ENCODE peak calls at places on chromosome 4, in five cellular contexts. H is HepG2, G is IMR-90, M is K562, Z is HCT116. S is an unnamed sample.

GRCh38 chr4:88674565-88674964 is 23.1 kb downstream of the NAP1L5 start:
- DNase-seq in G (peak; percentile 70), H (no peak), Z (no peak), M (no peak), S (no peak)

GRCh38 chr4:77599378-77599777 is 6.2 kb upstream of the CXCL13 start:
- DNase-seq in G (peak; percentile 41), Z (peak; percentile 53), H (peak; percentile 30), M (peak; percentile 35), S (peak; percentile 37)

GRCh38 chr4:2935762-2936743 is 27.2 kb downstream of the NOP14 start:
- DNase-seq in G (no peak), Z (peak; percentile 69), H (no peak), M (peak; percentile 81), S (no peak)

GRCh38 chr4:27350161-27350560 is 489.5 kb downstream of the STIM2 start:
- DNase-seq in M (peak; percentile 39), Z (peak; percentile 37), G (no peak), H (no peak), S (peak; percentile 3)

GRCh38 chr4:139736661-139737060 is 71.0 kb downstream of the MGST2 start:
- DNase-seq in G (no peak), H (no peak), M (no peak), Z (no peak), S (no peak)

GRCh38 chr4:142396279-142396678 is 449.8 kb downstream of the INPP4B start:
- DNase-seq in G (peak; percentile 36), H (no peak), M (no peak), Z (no peak), S (peak; percentile 42)

GRCh38 chr4:154807042-154807630 is 26.1 kb downstream of the RBM46 start:
- DNase-seq in H (peak; percentile 4), Z (peak; percentile 34), M (peak; percentile 20), G (peak; percentile 54), S (peak; percentile 61)

GRCh38 chr4:53586121-53586816 is 5.0 kb downstream of the LNX1 start:
- DNase-seq in M (no peak), G (peak; percentile 99), H (no peak), Z (no peak), S (no peak)

GRCh38 chr4:32133141-32133540 is 1413.0 kb downstream of the PCDH7 start:
- DNase-seq in Z (no peak), M (no peak), G (no peak), H (no peak), S (no peak)

GRCh38 chr4:107993969-107994368 is 4.3 kb downstream of the HADH start:
- DNase-seq in G (no peak), Z (no peak), M (no peak), H (no peak), S (no peak)

GRCh38 chr4:107994894-107995293 is 5.2 kb downstream of the HADH start:
- DNase-seq in M (peak; percentile 73), G (no peak), H (no peak), Z (no peak), S (no peak)

GRCh38 chr4:107999932-108000539 is 10.3 kb downstream of the HADH start:
- DNase-seq in M (no peak), G (no peak), H (no peak), Z (no peak), S (no peak)

GRCh38 chr4:107997794-107998193 is 8.1 kb downstream of the HADH start:
- DNase-seq in M (no peak), G (no peak), H (no peak), Z (no peak), S (no peak)

GRCh38 chr4:107997001-107997788 is 7.5 kb downstream of the HADH start:
- DNase-seq in G (peak; percentile 81), Z (no peak), H (no peak), M (no peak), S (no peak)
- TF ChIP-seq POLR2A in G (no peak), Z (no peak), H (no peak), M (no peak), S (no peak)

DNA sequence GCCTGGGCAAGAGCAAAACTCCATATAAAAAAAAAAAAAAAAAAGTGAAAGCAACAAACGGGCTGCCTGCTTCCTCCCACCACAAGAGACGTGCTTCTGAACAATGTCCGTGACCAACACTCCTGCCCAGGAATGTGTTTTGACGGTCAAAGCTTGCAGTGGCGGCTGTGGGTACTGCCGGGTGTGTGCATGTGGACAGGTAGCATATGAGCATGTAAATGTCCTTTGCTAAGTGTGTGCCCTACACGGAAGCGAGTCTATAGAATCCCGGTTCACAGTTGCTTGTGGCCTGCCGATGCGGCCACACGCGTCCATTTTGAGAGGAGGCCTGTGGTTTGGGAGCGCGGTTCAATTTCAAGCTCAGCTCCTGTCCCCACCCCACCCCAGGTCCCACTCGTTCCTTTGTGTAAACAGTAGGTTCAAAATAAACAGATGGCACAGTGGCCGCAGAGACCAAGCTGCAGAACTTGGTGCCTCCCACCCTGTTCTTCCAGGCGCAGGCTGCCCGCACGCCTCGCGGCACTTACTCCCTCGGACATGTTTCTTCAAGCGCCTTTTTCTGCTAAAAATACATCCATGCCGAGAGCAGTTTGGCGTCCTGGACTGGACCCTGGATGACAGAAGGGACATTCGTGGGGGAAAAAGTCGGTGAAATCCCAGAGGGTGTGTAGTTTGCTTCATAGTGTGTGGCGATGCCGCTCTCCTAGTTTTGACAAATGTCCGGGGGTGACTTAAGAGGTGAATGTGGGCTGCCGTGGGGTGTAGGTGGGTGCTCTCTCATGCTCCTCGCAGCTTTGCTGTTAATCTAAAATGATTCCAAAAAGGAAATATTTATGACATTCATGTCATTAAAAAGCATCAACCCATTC is 11.5 kb upstream of the NKX1-1 start:
- DNase-seq in H (peak; percentile 29), M (no peak), G (no peak), Z (no peak), S (no peak)
- H3K27me3 ChIP-seq in H (peaks cover 33% of the 10 kb centered on the region), M (peaks cover 5% of the 10 kb centered on the region), G (peaks cover 45% of the 10 kb centered on the region), Z (peaks cover 17% of the 10 kb centered on the region), S (peaks cover 10% of the 10 kb centered on the region)

GRCh38 chr4:15930314-15930713 is 8.2 kb downstream of the FGFBP1 start:
- DNase-seq in M (no peak), G (no peak), H (no peak), Z (no peak), S (no peak)
- H3K4me2 ChIP-seq in M (no peak overlapping the region), G (no peak overlapping the region), H (no peak overlapping the region), Z (no peak overlapping the region), S (no peak overlapping the region)

GRCh38 chr4:118353452-118353851 is 649 bp upstream of the PRSS12 start:
- DNase-seq in G (no peak), H (no peak), M (no peak), Z (no peak), S (no peak)

GRCh38 chr4:118354913-118355312 is 2.1 kb upstream of the PRSS12 start:
- DNase-seq in Z (no peak), M (no peak), H (no peak), G (no peak), S (no peak)

GRCh38 chr4:118350961-118351360 is 1.8 kb downstream of the PRSS12 start:
- DNase-seq in M (no peak), G (no peak), Z (no peak), H (no peak), S (no peak)

GRCh38 chr4:118351851-118352827 is 664 bp downstream of the PRSS12 start:
- DNase-seq in Z (peak; percentile 48), G (peak; percentile 59), M (no peak), H (peak; percentile 4), S (no peak)

DNA sequence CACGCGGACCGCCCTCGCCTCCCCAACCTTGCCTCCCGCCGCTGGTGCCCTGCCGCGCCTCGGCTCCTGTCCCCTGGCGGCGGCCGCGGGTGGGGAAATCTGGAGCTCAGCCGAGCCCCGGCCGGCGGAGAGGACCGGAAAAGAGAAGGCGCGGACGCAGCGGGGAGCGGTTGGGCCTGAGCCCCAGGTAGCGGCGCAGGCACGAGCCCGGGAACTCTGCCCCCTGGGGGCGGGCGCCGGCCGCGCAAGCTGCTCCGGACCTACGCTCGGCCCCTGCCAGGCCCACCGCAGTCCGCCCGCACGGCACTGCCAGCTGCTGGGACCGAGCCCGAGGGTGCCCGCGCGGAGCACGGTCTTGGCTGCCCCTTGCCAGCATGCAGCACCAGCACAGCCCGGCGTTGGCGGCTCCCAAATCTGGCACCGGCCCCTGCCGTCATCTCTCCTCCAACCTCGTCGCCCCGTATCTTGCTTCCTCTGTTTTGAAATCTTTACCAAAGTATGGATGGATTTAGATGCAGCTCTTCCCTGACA is at the start of gene PRSS12:
- DNase-seq in M (peak; percentile 31), G (peak; percentile 75), Z (peak; percentile 57), H (peak; percentile 28), S (peak; percentile 44)
- TF ChIP-seq POLR2A in M (no peak), G (no peak), Z (no peak), H (no peak), S (no peak)

GRCh38 chr4:36392916-36393315 is 111.5 kb downstream of the DTHD1 start:
- DNase-seq in H (no peak), M (no peak), G (no peak), Z (no peak), S (no peak)
- H3K27me3 ChIP-seq in H (no peaks in the 10 kb centered on the region), M (no peaks in the 10 kb centered on the region), G (no peaks in the 10 kb centered on the region), Z (no peaks in the 10 kb centered on the region), S (no peaks in the 10 kb centered on the region)

GRCh38 chr4:183863155-183863825 is 41.8 kb upstream of the STOX2 start:
- DNase-seq in Z (no peak), M (no peak), G (no peak), H (no peak), S (no peak)

GRCh38 chr4:183858011-183858615 is 47.0 kb upstream of the STOX2 start:
- DNase-seq in H (no peak), Z (no peak), G (no peak), M (no peak), S (no peak)

GRCh38 chr4:183860110-183860509 is 45.0 kb upstream of the STOX2 start:
- DNase-seq in Z (no peak), H (no peak), M (no peak), G (no peak), S (no peak)

GRCh38 chr4:183860726-183861125 is 44.4 kb upstream of the STOX2 start:
- DNase-seq in G (no peak), Z (no peak), M (no peak), H (no peak), S (no peak)

DNA sequence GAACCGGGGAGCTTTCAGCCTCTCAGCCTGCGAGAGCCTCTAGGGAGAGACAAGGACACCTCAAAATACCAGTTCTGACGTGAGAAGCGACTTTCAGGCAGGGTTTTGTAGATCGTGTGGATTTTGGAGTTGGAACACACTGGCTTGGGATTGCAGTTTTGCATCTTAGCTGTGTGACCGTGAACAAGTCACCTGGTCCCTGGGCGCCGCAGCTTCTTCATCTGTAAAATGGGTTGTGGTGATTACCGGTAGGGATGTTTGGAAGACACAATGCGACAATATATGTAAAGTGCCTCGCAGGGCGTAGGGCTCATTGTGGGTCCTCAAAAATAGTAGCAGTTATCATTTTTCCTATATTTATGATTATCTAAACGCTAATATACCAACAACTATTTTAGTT is 43.7 kb upstream of the STOX2 start:
- DNase-seq in H (no peak), Z (no peak), G (no peak), M (no peak), S (no peak)
- H3K4me2 ChIP-seq in H (no peak overlapping the region), Z (no peak overlapping the region), G (no peak overlapping the region), M (no peak overlapping the region), S (no peak overlapping the region)

S was measured in endothelial cell of umbilical vein.